ENCODE peak calls at places on chromosomes 3 and 15, in six cellular contexts. One of them, this sample, is unnamed.
A peak's percentile ranks its signal among the peaks of the same experiment; 100 is the strongest.

GRCh38 chr15:98774756-98775497 is 126.6 kb downstream of the IGF1R start:
- DNase-seq in AG09319: no peak
- DNase-seq in lower lobe of right lung: no peak
- DNase-seq in HT-29: no peak
- DNase-seq in stimulated activated CD8-positive, alpha-beta memory T cell treated with anti-CD3 and anti-CD28 coated beads, Interleukin-7, amount 100 ng/mL, for 1 hour: no peak
- DNase-seq in B cell: no peak
- DNase-seq in this sample: no peak

GRCh38 chr3:61009025-61009424 is 242.2 kb downstream of the FHIT start:
- DNase-seq in AG09319: no peak
- DNase-seq in lower lobe of right lung: peak; percentile 55
- DNase-seq in HT-29: no peak
- DNase-seq in stimulated activated CD8-positive, alpha-beta memory T cell treated with anti-CD3 and anti-CD28 coated beads, Interleukin-7, amount 100 ng/mL, for 1 hour: no peak
- DNase-seq in B cell: peak; percentile 64
- DNase-seq in this sample: peak; percentile 22

GRCh38 chr15:41581110-41581509 is 22.1 kb downstream of the TYRO3 start:
- DNase-seq in AG09319: no peak
- DNase-seq in lower lobe of right lung: no peak
- DNase-seq in HT-29: peak; percentile 64
- DNase-seq in stimulated activated CD8-positive, alpha-beta memory T cell treated with anti-CD3 and anti-CD28 coated beads, Interleukin-7, amount 100 ng/mL, for 1 hour: no peak
- DNase-seq in B cell: no peak
- DNase-seq in this sample: peak; percentile 46

GRCh38 chr3:53845103-53845880 is 927 bp downstream of the CHDH start:
- DNase-seq in AG09319: peak; percentile 5
- DNase-seq in lower lobe of right lung: peak; percentile 75
- DNase-seq in HT-29: peak; percentile 52
- DNase-seq in stimulated activated CD8-positive, alpha-beta memory T cell treated with anti-CD3 and anti-CD28 coated beads, Interleukin-7, amount 100 ng/mL, for 1 hour: no peak
- DNase-seq in B cell: peak; percentile 11
- DNase-seq in this sample: peak; percentile 84

GRCh38 chr3:101735833-101736232 is 11.4 kb downstream of the CEP97 start:
- DNase-seq in AG09319: no peak
- DNase-seq in lower lobe of right lung: no peak
- DNase-seq in HT-29: no peak
- DNase-seq in stimulated activated CD8-positive, alpha-beta memory T cell treated with anti-CD3 and anti-CD28 coated beads, Interleukin-7, amount 100 ng/mL, for 1 hour: no peak
- DNase-seq in B cell: no peak
- DNase-seq in this sample: no peak

GRCh38 chr15:62307551-62307950 is 142.5 kb upstream of the C2CD4B start:
- DNase-seq in AG09319: peak; percentile 1
- DNase-seq in lower lobe of right lung: no peak
- DNase-seq in HT-29: no peak
- DNase-seq in stimulated activated CD8-positive, alpha-beta memory T cell treated with anti-CD3 and anti-CD28 coated beads, Interleukin-7, amount 100 ng/mL, for 1 hour: no peak
- DNase-seq in B cell: no peak
- DNase-seq in this sample: no peak

GRCh38 chr15:57647791-57648130 is 56.1 kb downstream of the MYZAP start:
- DNase-seq in AG09319: peak; percentile 30
- DNase-seq in lower lobe of right lung: no peak
- DNase-seq in HT-29: peak; percentile 61
- DNase-seq in stimulated activated CD8-positive, alpha-beta memory T cell treated with anti-CD3 and anti-CD28 coated beads, Interleukin-7, amount 100 ng/mL, for 1 hour: no peak
- DNase-seq in B cell: no peak
- DNase-seq in this sample: peak; percentile 31

GRCh38 chr15:92725171-92725570 is 69.6 kb upstream of the FAM174B start:
- DNase-seq in AG09319: no peak
- DNase-seq in lower lobe of right lung: no peak
- DNase-seq in HT-29: no peak
- DNase-seq in stimulated activated CD8-positive, alpha-beta memory T cell treated with anti-CD3 and anti-CD28 coated beads, Interleukin-7, amount 100 ng/mL, for 1 hour: no peak
- DNase-seq in B cell: no peak
- DNase-seq in this sample: no peak

GRCh38 chr3:126179825-126180476 is 435 bp downstream of the ALDH1L1 start:
- DNase-seq in AG09319: no peak
- DNase-seq in lower lobe of right lung: no peak
- DNase-seq in HT-29: no peak
- DNase-seq in stimulated activated CD8-positive, alpha-beta memory T cell treated with anti-CD3 and anti-CD28 coated beads, Interleukin-7, amount 100 ng/mL, for 1 hour: no peak
- DNase-seq in B cell: no peak
- DNase-seq in this sample: peak; percentile 87

GRCh38 chr15:92652576-92652966 is 3.0 kb downstream of the FAM174B start:
- DNase-seq in AG09319: no peak
- DNase-seq in lower lobe of right lung: no peak
- DNase-seq in HT-29: no peak
- DNase-seq in stimulated activated CD8-positive, alpha-beta memory T cell treated with anti-CD3 and anti-CD28 coated beads, Interleukin-7, amount 100 ng/mL, for 1 hour: no peak
- DNase-seq in B cell: no peak
- DNase-seq in this sample: no peak

GRCh38 chr15:32982001-32982400 is 212.5 kb downstream of the FMN1 start:
- DNase-seq in AG09319: no peak
- DNase-seq in lower lobe of right lung: no peak
- DNase-seq in HT-29: no peak
- DNase-seq in stimulated activated CD8-positive, alpha-beta memory T cell treated with anti-CD3 and anti-CD28 coated beads, Interleukin-7, amount 100 ng/mL, for 1 hour: no peak
- DNase-seq in B cell: no peak
- DNase-seq in this sample: no peak

GRCh38 chr3:122299222-122299621 is 25.8 kb upstream of the CSTA start:
- DNase-seq in AG09319: no peak
- DNase-seq in lower lobe of right lung: no peak
- DNase-seq in HT-29: no peak
- DNase-seq in stimulated activated CD8-positive, alpha-beta memory T cell treated with anti-CD3 and anti-CD28 coated beads, Interleukin-7, amount 100 ng/mL, for 1 hour: no peak
- DNase-seq in B cell: no peak
- DNase-seq in this sample: no peak

GRCh38 chr3:58163234-58163633 is 47.5 kb downstream of the DNASE1L3 start:
- DNase-seq in AG09319: no peak
- DNase-seq in lower lobe of right lung: no peak
- DNase-seq in HT-29: no peak
- DNase-seq in stimulated activated CD8-positive, alpha-beta memory T cell treated with anti-CD3 and anti-CD28 coated beads, Interleukin-7, amount 100 ng/mL, for 1 hour: no peak
- DNase-seq in B cell: no peak
- DNase-seq in this sample: no peak

GRCh38 chr15:51864408-51865056 is 35.1 kb downstream of the TMOD3 start:
- DNase-seq in AG09319: no peak
- DNase-seq in lower lobe of right lung: no peak
- DNase-seq in HT-29: no peak
- DNase-seq in stimulated activated CD8-positive, alpha-beta memory T cell treated with anti-CD3 and anti-CD28 coated beads, Interleukin-7, amount 100 ng/mL, for 1 hour: no peak
- DNase-seq in B cell: no peak
- DNase-seq in this sample: peak; percentile 40

GRCh38 chr15:60155661-60156060 is 151.6 kb downstream of the FOXB1 start:
- DNase-seq in AG09319: no peak
- DNase-seq in lower lobe of right lung: no peak
- DNase-seq in HT-29: no peak
- DNase-seq in stimulated activated CD8-positive, alpha-beta memory T cell treated with anti-CD3 and anti-CD28 coated beads, Interleukin-7, amount 100 ng/mL, for 1 hour: no peak
- DNase-seq in B cell: no peak
- DNase-seq in this sample: no peak